ENCODE peak calls at places on chromosomes 2 and 18, in four cellular contexts. K is Peyer's patch, B is thyroid gland, R is body of pancreas. D is an unnamed sample.

GRCh38 chr2:161217597-161218185 is 57.5 kb downstream of the TANK start:
- DNase-seq in B (no peak), R (no peak), K (no peak), D (no peak)

GRCh38 chr2:106970471-106971261 is 84.7 kb upstream of the ST6GAL2 start:
- DNase-seq in B (no peak), R (no peak), K (no peak), D (no peak)

GRCh38 chr2:23550553-23550952 is 165.6 kb downstream of the KLHL29 start:
- DNase-seq in B (no peak), K (no peak), R (no peak), D (no peak)

GRCh38 chr2:212357606-212358005 is 181.0 kb downstream of the ERBB4 start:
- DNase-seq in B (no peak), R (no peak), K (no peak), D (no peak)

GRCh38 chr2:173171924-173172643 is 96.4 kb downstream of the MAP3K20 start:
- DNase-seq in B (no peak), K (no peak), R (no peak), D (no peak)

GRCh38 chr2:188919824-188920223 is 54.3 kb upstream of the COL3A1 start:
- DNase-seq in B (no peak), R (no peak), K (no peak), D (no peak)

GRCh38 chr18:46264255-46264654 is 160.1 kb downstream of the HAUS1 start:
- DNase-seq in K (no peak), R (no peak), B (no peak), D (no peak)

GRCh38 chr2:112791693-112792230 is 7.5 kb upstream of the IL1A start:
- DNase-seq in K (no peak), B (no peak), R (no peak), D (no peak)

GRCh38 chr2:120740375-120740764 is 4.7 kb downstream of the GLI2 start:
- DNase-seq in R (no peak), B (no peak), K (no peak), D (no peak)

GRCh38 chr2:22893773-22894517 is 491.0 kb upstream of the KLHL29 start:
- DNase-seq in R (no peak), B (no peak), K (no peak), D (no peak)

GRCh38 chr2:171083426-171083825 is 77.3 kb downstream of the TLK1 start:
- DNase-seq in B (no peak), R (no peak), K (no peak), D (no peak)

GRCh38 chr2:128332091-128332634 is 13.5 kb upstream of the HS6ST1 start:
- DNase-seq in B (no peak), R (no peak), K (no peak), D (no peak)

GRCh38 chr18:5057348-5058012 is 139.6 kb downstream of the AKAIN1 start:
- DNase-seq in K (peak; percentile 69), R (peak; percentile 61), B (peak; percentile 21), D (no peak)

GRCh38 chr2:64404743-64405142 is 49.2 kb upstream of the LGALSL start:
- DNase-seq in R (peak; percentile 30), B (peak; percentile 22), K (peak; percentile 83), D (no peak)

GRCh38 chr2:42787424-42787787 is 5.0 kb downstream of the HAAO start:
- DNase-seq in R (no peak), K (peak; percentile 40), B (no peak), D (no peak)

GRCh38 chr2:127705281-127706065 is 4.2 kb downstream of the SFT2D3 start:
- DNase-seq in K (no peak), R (no peak), B (no peak), D (no peak)

GRCh38 chr18:3319399-3319798 is 57.5 kb downstream of the MYL12B start:
- DNase-seq in K (no peak), R (no peak), B (no peak), D (no peak)

GRCh38 chr2:147214900-147215299 is 629.9 kb upstream of the ACVR2A start:
- DNase-seq in K (no peak), B (no peak), R (no peak), D (no peak)

GRCh38 chr18:58528011-58528367 is 100.9 kb downstream of the ALPK2 start:
- DNase-seq in R (no peak), K (no peak), B (no peak), D (no peak)

GRCh38 chr2:240130393-240131195 is 5.5 kb downstream of the COPS9 start:
- DNase-seq in R (no peak), K (peak; percentile 36), B (no peak), D (no peak)

GRCh38 chr2:25521126-25521525 is 152.3 kb downstream of the DTNB start:
- DNase-seq in K (no peak), B (no peak), R (no peak), D (no peak)

GRCh38 chr2:146949400-146949799 is 895.4 kb upstream of the ACVR2A start:
- DNase-seq in R (no peak), K (no peak), B (no peak), D (no peak)

GRCh38 chr2:130251520-130251864 is 53.3 kb upstream of the TUBA3E start:
- DNase-seq in B (no peak), R (no peak), K (no peak), D (no peak)

GRCh38 chr2:240250985-240251847 is 110.8 kb upstream of the OTOS start:
- DNase-seq in B (peak; percentile 88), R (peak; percentile 94), K (peak; percentile 83), D (peak; percentile 67)

GRCh38 chr2:231222318-231223000 is 24.0 kb downstream of the ARMC9 start:
- DNase-seq in B (no peak), K (no peak), R (no peak), D (no peak)

DNA sequence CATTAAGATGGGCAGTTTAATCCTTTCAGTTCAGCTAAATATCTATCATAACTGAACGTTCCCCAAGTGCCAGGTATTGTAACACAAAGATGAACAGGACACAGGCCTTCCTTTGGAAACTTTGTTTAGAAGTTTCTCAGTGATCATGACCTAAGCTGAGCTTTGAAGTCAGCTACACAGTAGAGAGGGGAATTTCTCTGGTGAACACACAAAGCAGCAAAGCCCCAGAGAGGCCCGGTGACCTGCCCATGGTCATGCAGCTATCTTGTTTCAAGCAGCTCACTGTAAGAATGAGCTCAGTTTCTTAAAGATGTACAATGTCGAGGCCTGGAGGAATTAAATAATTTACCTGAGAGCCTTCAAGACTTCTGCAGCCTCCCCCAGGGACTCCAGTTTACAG is 325.8 kb downstream of the TXNL1 start:
- DNase-seq in B (no peak), K (no peak), R (no peak), D (no peak)
- H3K27me3 ChIP-seq in B (no peaks in the 10 kb centered on the region), K (no peaks in the 10 kb centered on the region), R (no peaks in the 10 kb centered on the region), D (no peaks in the 10 kb centered on the region)

GRCh38 chr2:70140978-70141753 is 49.7 kb downstream of the C2orf42 start:
- DNase-seq in K (peak; percentile 80), R (peak; percentile 84), B (peak; percentile 90), D (peak; percentile 83)

GRCh38 chr2:70144443-70145167 is 46.2 kb downstream of the C2orf42 start:
- DNase-seq in K (no peak), R (no peak), B (no peak), D (no peak)

GRCh38 chr2:70143314-70144150 is 47.3 kb downstream of the C2orf42 start:
- DNase-seq in R (peak; percentile 55), K (peak; percentile 73), B (peak; percentile 69), D (peak; percentile 65)

GRCh38 chr2:70141754-70142589 is 48.8 kb downstream of the C2orf42 start:
- DNase-seq in K (no peak), B (peak; percentile 81), R (no peak), D (no peak)

DNA sequence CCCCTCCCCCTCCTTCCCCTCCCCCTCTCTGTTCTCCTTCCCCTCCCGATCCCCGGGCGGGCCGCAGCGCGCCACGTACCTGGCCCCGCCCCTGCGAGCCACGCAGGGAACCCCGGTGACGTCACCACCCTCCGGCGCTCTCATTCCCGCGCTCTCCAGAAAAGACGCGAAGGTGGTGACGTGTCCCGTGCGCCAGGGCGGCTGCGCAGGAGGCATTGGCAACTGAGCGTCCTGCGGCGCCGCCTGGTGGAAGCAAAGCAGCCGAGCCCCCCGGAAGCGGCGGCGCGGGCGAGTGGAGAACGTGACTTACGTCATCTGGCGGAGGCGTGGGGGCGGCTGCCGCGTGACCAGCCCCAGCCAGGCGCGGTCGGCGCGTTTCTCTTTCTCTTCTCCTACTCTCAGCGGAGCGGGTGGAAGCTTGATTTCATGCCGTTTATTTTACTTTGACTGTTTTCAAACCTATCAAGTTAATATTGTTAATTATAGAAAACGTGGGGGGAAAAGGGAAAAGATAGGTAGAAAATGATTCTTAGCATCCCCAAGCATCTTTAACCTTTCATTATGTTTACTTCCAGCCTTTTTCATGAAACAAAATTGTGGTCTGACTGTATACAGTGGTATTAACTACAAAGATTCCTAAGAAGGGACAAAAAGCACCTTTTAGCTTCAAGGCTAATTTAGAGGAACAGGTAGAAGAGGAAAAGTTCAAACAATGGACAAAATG is 48.1 kb downstream of the C2orf42 start:
- DNase-seq in R (peak; percentile 100), K (peak; percentile 99), B (peak; percentile 99), D (peak; percentile 99)
- TF ChIP-seq POLR2A in R (peak; percentile 33), K (peak; percentile 84), B (peak; percentile 73), D (peak; percentile 93)

GRCh38 chr2:29336334-29336733 is 221.1 kb downstream of the CLIP4 start:
- DNase-seq in K (no peak), B (no peak), R (no peak), D (no peak)
- H3K27me3 ChIP-seq in K (no peaks in the 10 kb centered on the region), B (no peaks in the 10 kb centered on the region), R (no peaks in the 10 kb centered on the region), D (no peaks in the 10 kb centered on the region)

GRCh38 chr18:56148373-56148772 is 490.0 kb downstream of the TXNL1 start:
- DNase-seq in R (no peak), B (no peak), K (no peak), D (no peak)

GRCh38 chr18:56152547-56152946 is 485.8 kb downstream of the TXNL1 start:
- DNase-seq in K (no peak), B (no peak), R (no peak), D (no peak)

GRCh38 chr18:56146565-56146964 is 491.8 kb downstream of the TXNL1 start:
- DNase-seq in K (no peak), R (no peak), B (no peak), D (no peak)
- TF ChIP-seq POLR2A in K (no peak), R (no peak), B (no peak), D (no peak)

DNA sequence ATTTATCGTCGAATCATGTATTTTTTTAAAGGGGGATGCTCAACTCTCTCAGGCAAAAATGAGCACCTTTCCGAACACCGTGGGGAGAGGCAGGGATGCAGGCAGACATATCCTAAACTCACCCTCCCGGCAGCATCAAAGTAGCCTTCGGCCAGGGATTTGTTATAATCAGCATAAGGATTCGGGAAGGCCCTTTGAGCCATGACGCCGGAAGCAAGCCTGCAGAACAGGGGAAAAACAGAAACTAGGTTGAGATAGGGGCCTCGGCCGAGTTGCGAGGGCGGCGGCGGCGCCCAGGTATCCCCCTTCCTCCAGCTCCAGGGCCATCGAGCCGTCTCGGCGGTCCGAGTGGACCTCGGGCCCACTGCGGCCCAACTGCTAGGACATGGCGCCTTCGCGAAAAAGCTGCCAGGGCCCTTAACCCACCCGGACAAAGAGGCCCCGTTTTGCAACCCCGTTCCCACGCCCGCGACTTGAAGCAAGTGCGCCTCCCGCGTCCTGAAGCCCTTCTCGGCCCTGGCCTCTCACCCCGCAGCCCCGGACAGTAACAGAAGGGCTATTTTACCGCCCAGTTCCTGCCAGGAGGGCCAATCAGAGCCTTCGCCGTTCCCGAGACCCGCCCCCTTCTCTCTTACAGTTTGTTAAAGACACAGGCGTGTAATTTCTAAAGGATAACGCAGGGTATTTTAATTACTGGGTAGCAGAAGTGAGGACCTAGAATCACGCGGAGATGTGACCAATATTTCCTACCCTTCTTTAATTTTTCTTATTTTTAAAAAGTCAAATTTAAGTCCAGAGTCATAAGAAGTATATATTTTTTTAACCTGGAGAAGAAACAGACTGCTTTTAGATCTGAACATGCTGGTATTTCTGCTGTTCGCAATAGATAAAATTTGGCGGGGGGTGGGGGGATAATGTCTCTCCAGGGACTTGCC is at the start of gene LANCL1:
- DNase-seq in R (peak; percentile 89), K (peak; percentile 97), B (peak; percentile 93), D (peak; percentile 90)
- H3K27me3 ChIP-seq in R (no peaks in the 10 kb centered on the region), K (no peaks in the 10 kb centered on the region), B (no peaks in the 10 kb centered on the region), D (no peaks in the 10 kb centered on the region)